ENCODE peak calls at places on chromosomes 13 and 19, in ten cellular contexts. H, D, Z, F, U, L, I, W, X and T are unnamed samples.

GRCh38 chr19:8302734-8303133 is 5.4 kb downstream of the CD320 start:
- DNase-seq in X (no peak), D (no peak), W (no peak), I (no peak), F (no peak), U (no peak), H (no peak), L (no peak), Z (no peak), T (no peak)

GRCh38 chr19:52188822-52189744 is 769 bp upstream of the PPP2R1A start:
- DNase-seq in U (no peak), W (no peak), X (no peak), H (peak), Z (no peak), D (no peak), I (peak), F (no peak), L (no peak), T (peak)

GRCh38 chr13:51785592-51786424 is 18.2 kb downstream of the DHRS12 start:
- DNase-seq in F (no peak), X (no peak), I (no peak), L (peak), W (no peak), U (no peak), D (peak), H (no peak), Z (no peak), T (no peak)

GRCh38 chr19:39199025-39199424 is 2.3 kb downstream of the NCCRP1 start:
- DNase-seq in X (no peak), L (peak), D (peak), U (no peak), Z (no peak), F (no peak), H (no peak), I (no peak), W (no peak), T (peak)

GRCh38 chr13:26996965-26997752 is 174.5 kb downstream of the USP12 start:
- DNase-seq in F (no peak), D (no peak), L (no peak), I (no peak), X (no peak), W (no peak), U (peak), Z (no peak), H (no peak), T (no peak)

GRCh38 chr13:72651196-72651595 is 76.2 kb downstream of the MZT1 start:
- DNase-seq in L (no peak), U (no peak), I (peak), F (no peak), X (peak), D (peak), Z (no peak), H (peak), W (peak), T (no peak)

GRCh38 chr19:33472696-33473624 is 48.6 kb downstream of the PEPD start:
- DNase-seq in W (no peak), Z (no peak), I (peak), F (peak), H (peak), U (no peak), L (peak), X (no peak), D (no peak), T (peak)

GRCh38 chr19:35644987-35645679 is 3.0 kb upstream of the COX6B1 start:
- DNase-seq in D (peak), I (peak), H (peak), L (peak), X (peak), Z (peak), U (peak), F (no peak), W (peak), T (no peak)

GRCh38 chr19:56309511-56310185 is 5.0 kb downstream of the ZSCAN5A start:
- DNase-seq in Z (peak), D (peak), U (peak), I (peak), X (peak), L (peak), W (no peak), H (no peak), F (no peak), T (no peak)

GRCh38 chr19:38793186-38793585 is 4.2 kb downstream of the LGALS7B start:
- DNase-seq in I (peak), Z (no peak), D (no peak), X (no peak), L (peak), W (no peak), U (no peak), F (peak), H (peak), T (no peak)

GRCh38 chr19:39557791-39558622 is 18.0 kb upstream of the EID2 start:
- DNase-seq in I (no peak), W (no peak), Z (no peak), D (no peak), F (no peak), U (peak), H (peak), L (peak), X (peak), T (no peak)

GRCh38 chr19:51272183-51272817 is 21.4 kb downstream of the SIGLECL1 start:
- DNase-seq in X (no peak), L (no peak), D (no peak), H (no peak), Z (no peak), U (no peak), F (no peak), I (no peak), W (no peak), T (no peak)

GRCh38 chr19:43534811-43535761 is 2.1 kb downstream of the ZNF575 start:
- DNase-seq in U (peak), X (peak), L (peak), D (peak), W (peak), I (peak), H (peak), Z (no peak), F (no peak), T (no peak)

GRCh38 chr13:74570046-74570445 is 435.8 kb upstream of the KLF12 start:
- DNase-seq in U (no peak), D (no peak), W (no peak), H (peak), I (peak), L (no peak), F (no peak), Z (no peak), X (no peak), T (no peak)

GRCh38 chr19:4971424-4971793 is 2.5 kb downstream of the KDM4B start:
- DNase-seq in H (peak), F (no peak), X (no peak), W (no peak), D (no peak), U (peak), L (peak), Z (no peak), I (peak), T (no peak)

GRCh38 chr19:43525836-43526771 is 897 bp downstream of the ETHE1 start:
- DNase-seq in X (peak), H (no peak), W (no peak), D (peak), U (no peak), Z (no peak), F (no peak), I (peak), L (no peak), T (no peak)

GRCh38 chr19:397321-397720 is 11.6 kb downstream of the C2CD4C start:
- DNase-seq in U (no peak), D (no peak), I (no peak), H (no peak), L (no peak), W (no peak), Z (no peak), F (no peak), X (no peak), T (no peak)

GRCh38 chr19:16380943-16381755 is 56.5 kb downstream of the KLF2 start:
- DNase-seq in Z (no peak), F (no peak), H (no peak), X (no peak), W (no peak), U (no peak), D (no peak), L (no peak), I (no peak), T (no peak)

GRCh38 chr19:38655148-38655824 is 7.8 kb downstream of the ACTN4 start:
- DNase-seq in F (no peak), L (no peak), H (peak), W (no peak), I (no peak), Z (no peak), D (no peak), X (no peak), U (no peak), T (no peak)

GRCh38 chr19:32674959-32675719 is at the start of gene ANKRD27:
- DNase-seq in D (peak), F (peak), Z (peak), L (peak), U (peak), I (peak), X (peak), W (peak), H (peak), T (peak)

GRCh38 chr19:29564574-29565005 is 38.8 kb downstream of the VSTM2B start:
- DNase-seq in D (no peak), F (no peak), I (no peak), X (no peak), L (no peak), H (no peak), U (no peak), Z (no peak), W (no peak), T (no peak)

GRCh38 chr19:54232552-54232934 is 9.7 kb upstream of the LILRB3 start:
- DNase-seq in U (no peak), X (no peak), Z (no peak), D (no peak), F (no peak), H (no peak), L (no peak), I (no peak), W (no peak), T (no peak)

GRCh38 chr19:543912-544608 is at the start of gene GZMM:
- DNase-seq in U (no peak), L (no peak), H (no peak), W (no peak), I (no peak), D (no peak), X (no peak), F (no peak), Z (peak), T (no peak)

DNA sequence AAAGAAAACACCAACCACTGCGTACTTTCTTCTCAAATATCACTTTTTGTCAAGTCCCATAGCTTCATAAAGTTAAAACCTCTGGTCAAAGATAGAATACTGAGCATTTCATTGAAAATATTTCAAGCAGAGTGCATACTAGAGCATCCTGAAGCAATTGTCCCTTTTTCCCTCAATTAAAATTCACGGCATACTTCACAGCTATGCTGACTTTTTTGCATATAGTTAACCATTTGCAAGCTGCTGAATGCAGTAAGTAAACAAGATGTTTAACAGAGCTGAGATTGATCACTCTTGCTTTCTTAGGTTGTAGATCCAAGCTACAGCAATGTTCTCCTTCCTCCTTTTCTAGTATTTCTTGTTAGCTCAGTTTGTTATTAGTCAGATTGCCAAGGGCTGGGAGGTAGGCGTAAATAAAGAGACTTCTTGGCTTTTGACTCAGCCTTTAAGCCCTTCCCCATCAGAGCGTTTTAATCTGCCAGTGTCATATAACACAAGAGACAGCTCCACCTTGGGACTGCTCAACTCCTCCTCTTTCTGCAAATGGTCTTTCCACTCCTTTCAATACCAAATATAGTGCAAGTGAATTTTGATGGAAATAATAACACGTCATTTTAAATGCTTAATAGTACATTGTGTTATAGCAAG is at the start of gene SLITRK6:
- DNase-seq in H (peak), X (peak), U (no peak), Z (no peak), D (peak), W (peak), F (peak), I (peak), L (peak), T (peak)
- H3K4me3 ChIP-seq in H (peak), X (no peak), U (no peak), Z (no peak), D (peak), W (no peak), F (no peak), I (peak), L (no peak), T (peak)

GRCh38 chr19:12092065-12092867 is 27.7 kb downstream of the ZNF844 start:
- DNase-seq in L (peak), I (peak), H (peak), D (peak), W (peak), U (no peak), X (no peak), Z (no peak), F (peak), T (peak)
- H3K4me3 ChIP-seq in L (peak), I (peak), H (peak), D (peak), W (peak), U (no peak), X (no peak), Z (peak), F (peak), T (peak)

DNA sequence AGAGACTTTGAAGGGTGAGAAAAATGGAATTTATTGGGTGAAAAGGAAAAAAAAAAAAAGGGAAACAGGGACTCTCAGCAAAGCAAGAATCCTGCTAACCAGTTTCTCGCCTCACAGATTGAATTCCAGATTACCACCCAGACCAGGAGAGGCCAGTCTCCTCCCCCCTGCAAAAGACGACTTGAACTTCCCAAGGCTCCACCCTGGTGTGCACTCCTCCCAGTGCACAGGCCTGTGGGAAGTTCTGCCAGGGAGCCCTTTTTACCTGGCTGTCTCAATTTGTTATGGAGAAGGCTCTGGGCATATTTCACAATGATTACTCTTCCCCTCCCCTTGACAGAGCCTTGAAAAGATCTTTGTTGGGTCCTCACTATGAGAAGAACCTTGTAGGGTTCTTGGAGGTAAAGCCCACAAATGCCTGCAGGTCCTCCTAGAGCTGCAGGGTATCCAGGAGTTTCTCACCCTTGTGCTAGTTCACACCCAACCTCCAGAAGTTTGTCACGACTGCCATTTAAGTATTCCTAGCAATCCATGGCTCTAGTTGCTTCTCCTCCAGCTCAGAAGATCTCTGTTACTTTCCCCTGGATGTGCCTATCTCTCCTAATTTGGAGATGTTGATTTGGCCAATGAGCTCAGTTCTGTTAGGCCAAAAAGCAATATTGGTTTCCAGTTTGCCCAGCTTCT is 229.8 kb upstream of the TMTC4 start:
- DNase-seq in U (no peak), L (no peak), W (no peak), H (no peak), I (no peak), F (no peak), Z (no peak), D (no peak), X (no peak), T (no peak)
- H3K4me3 ChIP-seq in U (no peak), L (no peak), W (no peak), H (no peak), I (no peak), F (no peak), Z (no peak), D (no peak), X (no peak), T (no peak)

DNA sequence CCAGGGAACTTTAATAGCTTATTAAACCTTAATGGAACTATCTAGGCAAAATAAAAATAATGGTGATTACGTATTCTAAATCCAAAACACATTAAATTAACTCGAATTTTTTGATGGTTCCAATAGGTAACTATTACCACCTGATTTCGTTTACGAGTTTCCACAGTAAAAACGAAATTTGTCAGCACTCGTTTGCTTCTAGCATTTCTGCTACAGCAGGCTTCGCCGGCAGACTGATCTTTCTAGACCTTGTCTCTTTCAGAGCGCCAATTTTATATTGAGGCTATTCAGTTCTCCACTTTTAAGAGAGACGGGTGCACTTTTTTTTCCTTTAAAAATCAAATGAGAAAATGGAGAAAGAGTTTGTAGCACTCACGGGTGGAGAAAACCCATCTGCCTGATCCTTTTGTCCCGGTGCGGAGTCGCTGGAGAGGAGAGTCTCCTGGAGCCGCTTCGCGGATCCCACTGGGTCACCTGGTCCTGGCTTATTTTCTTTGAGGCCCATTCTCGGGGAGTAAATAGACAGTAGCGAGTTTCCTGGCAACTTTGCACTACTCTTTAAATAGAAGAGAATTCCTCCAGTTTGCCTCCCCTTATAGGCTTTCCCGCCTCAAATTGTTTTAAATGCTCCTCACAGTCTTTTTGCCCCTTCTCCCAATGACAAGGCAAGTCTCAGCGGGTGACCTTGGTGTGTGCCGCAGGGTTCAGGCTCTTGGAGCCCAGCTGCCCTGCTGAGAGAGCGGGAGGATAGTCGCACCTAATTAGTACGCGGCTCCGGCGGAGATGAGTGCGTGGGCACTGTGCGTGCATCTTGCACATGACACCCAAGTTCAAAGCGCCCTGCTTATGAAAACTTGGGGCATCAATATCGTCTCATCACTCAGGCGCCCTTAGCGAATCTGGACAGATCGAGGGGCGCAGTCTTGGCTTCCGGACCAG is 117.0 kb downstream of the KCNRG start:
- DNase-seq in F (no peak), H (no peak), L (peak), I (no peak), D (peak), X (no peak), U (no peak), W (peak), Z (no peak), T (no peak)
- H3K4me3 ChIP-seq in F (no peak), H (no peak), L (peak), I (no peak), D (peak), X (no peak), U (peak), W (no peak), Z (no peak), T (no peak)

DNA sequence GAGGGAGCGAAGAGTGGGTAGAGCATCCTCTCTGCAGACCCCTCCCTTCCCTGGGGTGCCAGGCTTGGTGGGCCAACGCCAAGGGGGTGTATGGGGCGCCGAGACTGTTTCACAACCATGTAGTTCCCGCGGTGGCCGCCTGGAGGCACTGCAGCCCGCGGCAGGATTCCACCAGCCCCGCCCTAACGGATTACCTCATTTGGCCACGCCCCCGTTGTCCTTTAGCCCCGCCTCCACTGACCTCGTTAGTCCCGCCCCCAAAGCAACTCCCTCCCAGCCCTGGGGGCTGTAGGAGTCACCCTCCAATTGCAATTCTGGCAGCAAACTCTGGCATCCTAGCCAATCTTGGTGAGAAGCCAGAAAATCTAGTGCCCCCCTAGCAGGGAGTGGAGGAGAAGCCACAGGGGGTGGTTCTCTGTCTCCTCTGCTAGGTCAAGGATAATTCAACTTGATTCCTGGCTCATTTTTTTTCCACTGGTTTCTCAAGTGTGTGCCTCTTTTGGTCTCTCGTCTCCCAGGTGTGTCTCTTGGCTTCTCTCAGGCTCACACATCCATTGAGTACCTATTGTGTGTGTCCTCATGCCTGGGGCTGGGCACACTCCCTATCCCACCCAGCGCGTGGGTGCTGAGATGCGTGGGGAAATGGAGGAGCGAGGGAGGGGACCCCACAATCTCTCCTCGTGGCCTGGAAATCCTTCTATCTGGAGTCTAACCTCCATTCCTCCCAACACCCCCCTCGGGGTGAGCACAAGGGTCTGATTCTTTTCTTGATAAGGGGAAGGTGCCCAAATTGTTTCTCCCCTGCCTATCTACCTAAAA is 2.0 kb downstream of the OLFM2 start:
- DNase-seq in Z (peak), W (peak), F (no peak), D (peak), X (peak), H (peak), U (peak), I (peak), L (peak), T (no peak)
- H3K4me3 ChIP-seq in Z (no peak), W (no peak), F (peak), D (no peak), X (no peak), H (no peak), U (no peak), I (no peak), L (no peak), T (no peak)

GRCh38 chr19:45364696-45365095 is 5.7 kb downstream of the ERCC2 start:
- DNase-seq in F (no peak), W (no peak), D (no peak), H (no peak), Z (no peak), L (no peak), U (no peak), X (no peak), I (no peak), T (no peak)

GRCh38 chr19:45370410-45371204 is at the start of gene ERCC2:
- DNase-seq in H (peak), I (peak), F (peak), U (peak), D (peak), W (peak), L (peak), Z (peak), X (peak), T (peak)

GRCh38 chr19:45368127-45368526 is 2.2 kb downstream of the ERCC2 start:
- DNase-seq in D (no peak), H (no peak), L (no peak), Z (no peak), I (no peak), X (no peak), U (no peak), W (no peak), F (no peak), T (no peak)

GRCh38 chr19:45363861-45364459 is 6.4 kb downstream of the ERCC2 start:
- DNase-seq in Z (no peak), I (no peak), H (no peak), D (no peak), X (no peak), W (no peak), F (no peak), L (no peak), U (no peak), T (no peak)

GRCh38 chr19:45368737-45369340 is 1.5 kb downstream of the ERCC2 start:
- DNase-seq in I (no peak), L (no peak), F (no peak), Z (no peak), D (peak), U (no peak), H (no peak), X (no peak), W (no peak), T (no peak)
- H3K4me3 ChIP-seq in I (no peak), L (no peak), F (peak), Z (no peak), D (peak), U (no peak), H (no peak), X (no peak), W (peak), T (peak)

GRCh38 chr19:2495651-2496316 is 19.9 kb downstream of the GADD45B start:
- DNase-seq in U (no peak), H (no peak), F (no peak), I (no peak), D (no peak), L (peak), W (no peak), Z (no peak), X (no peak), T (no peak)
- H3K4me3 ChIP-seq in U (peak), H (no peak), F (no peak), I (no peak), D (no peak), L (peak), W (no peak), Z (peak), X (no peak), T (no peak)